ENCODE peak calls at places on chromosomes 13 and 19, in nine cellular contexts. Q, J, G, W, B, C, S, V and F are unnamed samples.
A peak's percentile ranks its signal among the peaks of the same experiment; 100 is the strongest.

GRCh38 chr13:24306632-24307031 is 2.7 kb upstream of the C1QTNF9 start:
- DNase-seq in Q (no peak), J (no peak), G (no peak), W (no peak), B (no peak), C (no peak), S (no peak), V (no peak), F (no peak)

GRCh38 chr19:42693760-42694350 is 46.4 kb downstream of the PSG3 start:
- DNase-seq in Q (peak; percentile 52), J (peak; percentile 4), G (no peak), W (peak; percentile 62), B (peak; percentile 53), C (peak; percentile 43), S (no peak), V (peak; percentile 13), F (no peak)

GRCh38 chr19:49290517-49290916 is 34.5 kb downstream of the SLC6A16 start:
- DNase-seq in Q (no peak), J (no peak), G (no peak), W (no peak), B (no peak), C (no peak), S (no peak), V (no peak), F (no peak)

GRCh38 chr19:56423985-56424353 is 19.8 kb downstream of the ZNF583 start:
- DNase-seq in Q (no peak), J (no peak), G (no peak), W (no peak), B (no peak), C (no peak), S (no peak), V (peak; percentile 15), F (no peak)

GRCh38 chr19:53365899-53366493 is 491 bp downstream of the ZNF525 start:
- DNase-seq in Q (peak; percentile 39), J (no peak), G (no peak), W (peak; percentile 51), B (no peak), C (peak; percentile 22), S (no peak), V (peak; percentile 60), F (peak; percentile 46)

GRCh38 chr13:21106089-21106488 is 44.7 kb upstream of the LATS2 start:
- DNase-seq in Q (no peak), J (no peak), G (no peak), W (no peak), B (no peak), C (peak; percentile 5), S (no peak), V (no peak), F (no peak)

GRCh38 chr13:97574926-97575325 is 141.0 kb downstream of the RAP2A start:
- DNase-seq in Q (peak; percentile 15), J (peak; percentile 51), G (no peak), W (peak; percentile 40), B (peak; percentile 64), C (peak; percentile 17), S (no peak), V (peak; percentile 39), F (no peak)

GRCh38 chr19:1608414-1609391 is 3.4 kb upstream of the UQCR11 start:
- DNase-seq in Q (no peak), J (no peak), G (no peak), W (no peak), B (no peak), C (peak; percentile 89), S (no peak), V (no peak), F (no peak)

GRCh38 chr13:94112227-94112626 is 367.3 kb downstream of the DCT start:
- DNase-seq in Q (peak; percentile 8), J (no peak), G (no peak), W (peak; percentile 92), B (no peak), C (peak; percentile 87), S (no peak), V (no peak), F (no peak)

GRCh38 chr19:50001775-50002174 is 23.4 kb downstream of the VRK3 start:
- DNase-seq in Q (no peak), J (no peak), G (no peak), W (no peak), B (no peak), C (no peak), S (no peak), V (no peak), F (no peak)

GRCh38 chr13:88979465-88980180 is 1308.5 kb downstream of the SLITRK5 start:
- DNase-seq in Q (no peak), J (no peak), G (no peak), W (peak; percentile 46), B (no peak), C (no peak), S (no peak), V (no peak), F (no peak)

GRCh38 chr19:49895566-49896297 is 955 bp downstream of the IL4I1 start:
- DNase-seq in Q (no peak), J (no peak), G (no peak), W (no peak), B (no peak), C (peak; percentile 37), S (no peak), V (no peak), F (no peak)

GRCh38 chr19:50695251-50696064 is 24.1 kb downstream of the SHANK1 start:
- DNase-seq in Q (peak; percentile 13), J (peak; percentile 40), G (no peak), W (peak; percentile 90), B (no peak), C (peak; percentile 42), S (no peak), V (peak; percentile 43), F (no peak)

GRCh38 chr19:1767464-1767933 is 14.2 kb downstream of the ONECUT3 start:
- DNase-seq in Q (peak; percentile 47), J (no peak), G (no peak), W (no peak), B (peak; percentile 79), C (peak; percentile 58), S (peak; percentile 39), V (peak; percentile 70), F (no peak)

GRCh38 chr19:57512845-57513244 is 13.1 kb downstream of the ZNF773 start:
- DNase-seq in Q (no peak), J (no peak), G (no peak), W (no peak), B (no peak), C (no peak), S (no peak), V (peak; percentile 46), F (no peak)

GRCh38 chr13:39397866-39398265 is 205.1 kb downstream of the LHFPL6 start:
- DNase-seq in Q (no peak), J (no peak), G (no peak), W (no peak), B (no peak), C (no peak), S (peak; percentile 28), V (no peak), F (no peak)

GRCh38 chr13:23955064-23955463 is 57.8 kb upstream of the C1QTNF9B start:
- DNase-seq in Q (no peak), J (no peak), G (no peak), W (no peak), B (no peak), C (no peak), S (no peak), V (no peak), F (no peak)

GRCh38 chr13:45548281-45548680 is 67.3 kb downstream of the ERICH6B start:
- DNase-seq in Q (no peak), J (no peak), G (no peak), W (no peak), B (peak; percentile 23), C (no peak), S (no peak), V (no peak), F (no peak)

GRCh38 chr19:35347171-35347929 is at the start of gene FFAR1:
- DNase-seq in Q (no peak), J (no peak), G (peak; percentile 51), W (no peak), B (no peak), C (no peak), S (no peak), V (no peak), F (peak; percentile 43)

GRCh38 chr13:97058417-97058816 is 64.1 kb upstream of the OXGR1 start:
- DNase-seq in Q (no peak), J (no peak), G (no peak), W (no peak), B (no peak), C (no peak), S (no peak), V (no peak), F (no peak)

GRCh38 chr13:77981191-77981925 is 62.7 kb upstream of the EDNRB start:
- DNase-seq in Q (no peak), J (no peak), G (no peak), W (no peak), B (no peak), C (no peak), S (no peak), V (no peak), F (no peak)

GRCh38 chr19:6616011-6616410 is 25.1 kb upstream of the CD70 start:
- DNase-seq in Q (no peak), J (no peak), G (no peak), W (no peak), B (no peak), C (peak; percentile 45), S (no peak), V (no peak), F (no peak)

GRCh38 chr19:15288146-15288963 is 44.0 kb downstream of the BRD4 start:
- DNase-seq in Q (peak; percentile 38), J (peak; percentile 57), G (no peak), W (no peak), B (no peak), C (no peak), S (no peak), V (no peak), F (no peak)

GRCh38 chr13:99659234-99659633 is 158.0 kb downstream of the TM9SF2 start:
- DNase-seq in Q (no peak), J (peak; percentile 74), G (no peak), W (no peak), B (peak; percentile 36), C (no peak), S (no peak), V (no peak), F (no peak)

GRCh38 chr19:35396240-35396885 is 25.5 kb downstream of the GPR42 start:
- DNase-seq in Q (no peak), J (no peak), G (no peak), W (no peak), B (no peak), C (no peak), S (no peak), V (no peak), F (no peak)

GRCh38 chr13:40666905-40667621 is 622 bp upstream of the FOXO1 start:
- DNase-seq in Q (peak; percentile 80), J (no peak), G (peak; percentile 82), W (peak; percentile 63), B (peak; percentile 53), C (peak; percentile 27), S (peak; percentile 52), V (no peak), F (peak; percentile 87)

GRCh38 chr19:17348700-17349099 is 11.3 kb downstream of the GTPBP3 start:
- DNase-seq in Q (peak; percentile 29), J (no peak), G (peak; percentile 92), W (no peak), B (peak; percentile 83), C (peak; percentile 90), S (peak; percentile 61), V (no peak), F (no peak)